ENCODE peak calls at places on chromosomes 4 and X, in eight cellular contexts. One of them, this sample, is unnamed.

GRCh38 chr4:82480786-82481317 is 50.5 kb downstream of the ENOPH1 start:
- DNase-seq in OCI-LY7: no peak
- DNase-seq in mammary epithelial cell: no peak
- DNase-seq in A549: no peak
- DNase-seq in K562: no peak
- DNase-seq in GM23248: no peak
- DNase-seq in astrocyte: no peak
- DNase-seq in dorsolateral prefrontal cortex: no peak
- DNase-seq in this sample: no peak

GRCh38 chr4:26204911-26205368 is 115.9 kb upstream of the RBPJ start:
- DNase-seq in OCI-LY7: no peak
- DNase-seq in mammary epithelial cell: no peak
- DNase-seq in A549: no peak
- DNase-seq in K562: no peak
- DNase-seq in GM23248: no peak
- DNase-seq in astrocyte: no peak
- DNase-seq in dorsolateral prefrontal cortex: peak
- DNase-seq in this sample: no peak

GRCh38 chrX:13051529-13052172 is 7.2 kb upstream of the FAM9C start:
- DNase-seq in OCI-LY7: peak
- DNase-seq in mammary epithelial cell: no peak
- DNase-seq in A549: no peak
- DNase-seq in K562: no peak
- DNase-seq in GM23248: no peak
- DNase-seq in astrocyte: peak
- DNase-seq in dorsolateral prefrontal cortex: no peak
- DNase-seq in this sample: no peak

GRCh38 chr4:168931215-168931650 is 78.8 kb downstream of the CBR4 start:
- DNase-seq in OCI-LY7: no peak
- DNase-seq in mammary epithelial cell: no peak
- DNase-seq in A549: no peak
- DNase-seq in K562: no peak
- DNase-seq in GM23248: no peak
- DNase-seq in astrocyte: no peak
- DNase-seq in dorsolateral prefrontal cortex: no peak
- DNase-seq in this sample: no peak

GRCh38 chr4:15651682-15652081 is 3.5 kb downstream of the FBXL5 start:
- DNase-seq in OCI-LY7: no peak
- DNase-seq in mammary epithelial cell: no peak
- DNase-seq in A549: no peak
- DNase-seq in K562: no peak
- DNase-seq in GM23248: peak
- DNase-seq in astrocyte: no peak
- DNase-seq in dorsolateral prefrontal cortex: no peak
- DNase-seq in this sample: no peak

GRCh38 chr4:142817442-142817841 is 28.7 kb downstream of the INPP4B start:
- DNase-seq in OCI-LY7: no peak
- DNase-seq in mammary epithelial cell: peak
- DNase-seq in A549: peak
- DNase-seq in K562: no peak
- DNase-seq in GM23248: peak
- DNase-seq in astrocyte: peak
- DNase-seq in dorsolateral prefrontal cortex: no peak
- DNase-seq in this sample: no peak

GRCh38 chrX:140733766-140734342 is 24.3 kb downstream of the LINC00632 start:
- DNase-seq in OCI-LY7: peak
- DNase-seq in mammary epithelial cell: peak
- DNase-seq in A549: peak
- DNase-seq in K562: peak
- DNase-seq in GM23248: peak
- DNase-seq in astrocyte: peak
- DNase-seq in dorsolateral prefrontal cortex: no peak
- DNase-seq in this sample: no peak

GRCh38 chr4:140247237-140247636 is 93.3 kb upstream of the MAML3 start:
- DNase-seq in OCI-LY7: no peak
- DNase-seq in mammary epithelial cell: no peak
- DNase-seq in A549: no peak
- DNase-seq in K562: no peak
- DNase-seq in GM23248: no peak
- DNase-seq in astrocyte: no peak
- DNase-seq in dorsolateral prefrontal cortex: no peak
- DNase-seq in this sample: no peak

GRCh38 chr4:7327341-7327885 is 107.3 kb downstream of the PSAPL1 start:
- DNase-seq in OCI-LY7: no peak
- DNase-seq in mammary epithelial cell: no peak
- DNase-seq in A549: no peak
- DNase-seq in K562: no peak
- DNase-seq in GM23248: no peak
- DNase-seq in astrocyte: no peak
- DNase-seq in dorsolateral prefrontal cortex: no peak
- DNase-seq in this sample: no peak

GRCh38 chr4:29459926-29460325 is 1260.2 kb upstream of the PCDH7 start:
- DNase-seq in OCI-LY7: no peak
- DNase-seq in mammary epithelial cell: no peak
- DNase-seq in A549: no peak
- DNase-seq in K562: no peak
- DNase-seq in GM23248: no peak
- DNase-seq in astrocyte: no peak
- DNase-seq in dorsolateral prefrontal cortex: no peak
- DNase-seq in this sample: no peak

GRCh38 chr4:175386776-175387507 is 425.1 kb downstream of the GPM6A start:
- DNase-seq in OCI-LY7: peak
- DNase-seq in mammary epithelial cell: no peak
- DNase-seq in A549: no peak
- DNase-seq in K562: no peak
- DNase-seq in GM23248: no peak
- DNase-seq in astrocyte: no peak
- DNase-seq in dorsolateral prefrontal cortex: no peak
- DNase-seq in this sample: no peak

GRCh38 chr4:83782591-83782990 is 246.7 kb downstream of the GPAT3 start:
- DNase-seq in OCI-LY7: no peak
- DNase-seq in mammary epithelial cell: no peak
- DNase-seq in A549: no peak
- DNase-seq in K562: no peak
- DNase-seq in GM23248: no peak
- DNase-seq in astrocyte: peak
- DNase-seq in dorsolateral prefrontal cortex: no peak
- DNase-seq in this sample: no peak

GRCh38 chr4:121788896-121789295 is 12.2 kb upstream of the EXOSC9 start:
- DNase-seq in OCI-LY7: no peak
- DNase-seq in mammary epithelial cell: no peak
- DNase-seq in A549: no peak
- DNase-seq in K562: no peak
- DNase-seq in GM23248: peak
- DNase-seq in astrocyte: no peak
- DNase-seq in dorsolateral prefrontal cortex: no peak
- DNase-seq in this sample: no peak

GRCh38 chr4:17717301-17717700 is 64.1 kb downstream of the FAM184B start:
- DNase-seq in OCI-LY7: no peak
- DNase-seq in mammary epithelial cell: no peak
- DNase-seq in A549: no peak
- DNase-seq in K562: no peak
- DNase-seq in GM23248: no peak
- DNase-seq in astrocyte: no peak
- DNase-seq in dorsolateral prefrontal cortex: no peak
- DNase-seq in this sample: no peak

DNA sequence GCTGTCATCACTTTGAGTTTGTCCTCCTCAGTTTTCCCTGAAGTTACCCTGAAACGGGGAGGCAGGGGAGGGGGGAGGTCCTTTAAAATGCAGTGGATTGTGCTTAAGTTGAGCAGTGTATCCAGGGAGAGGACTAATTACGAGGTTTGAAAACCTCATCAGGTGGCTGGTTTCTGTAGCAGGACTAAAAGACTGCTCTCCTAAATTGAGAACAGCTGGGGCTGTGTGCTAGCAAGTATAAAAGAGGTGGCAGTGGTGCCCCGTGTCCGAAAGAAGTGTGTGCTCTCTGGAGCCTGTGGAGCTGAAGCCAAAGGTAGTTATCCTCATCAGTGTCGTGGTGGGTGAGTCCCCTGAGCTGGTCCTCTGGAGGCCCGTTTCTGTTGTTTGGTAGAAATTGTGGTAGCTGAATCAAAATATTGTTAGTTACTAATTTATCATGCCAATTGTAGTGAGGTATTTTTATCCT is 37.2 kb upstream of the CYP2U1 start:
- DNase-seq in OCI-LY7: no peak
- DNase-seq in mammary epithelial cell: no peak
- DNase-seq in A549: no peak
- DNase-seq in K562: no peak
- DNase-seq in GM23248: no peak
- DNase-seq in astrocyte: no peak
- DNase-seq in dorsolateral prefrontal cortex: no peak
- DNase-seq in this sample: no peak
- H3K27ac ChIP-seq in OCI-LY7: no peak
- H3K27ac ChIP-seq in mammary epithelial cell: peak
- H3K27ac ChIP-seq in A549: no peak
- H3K27ac ChIP-seq in K562: no peak
- H3K27ac ChIP-seq in GM23248: no peak
- H3K27ac ChIP-seq in astrocyte: no peak
- H3K27ac ChIP-seq in dorsolateral prefrontal cortex: no peak
- H3K27ac ChIP-seq in this sample: no peak

DNA sequence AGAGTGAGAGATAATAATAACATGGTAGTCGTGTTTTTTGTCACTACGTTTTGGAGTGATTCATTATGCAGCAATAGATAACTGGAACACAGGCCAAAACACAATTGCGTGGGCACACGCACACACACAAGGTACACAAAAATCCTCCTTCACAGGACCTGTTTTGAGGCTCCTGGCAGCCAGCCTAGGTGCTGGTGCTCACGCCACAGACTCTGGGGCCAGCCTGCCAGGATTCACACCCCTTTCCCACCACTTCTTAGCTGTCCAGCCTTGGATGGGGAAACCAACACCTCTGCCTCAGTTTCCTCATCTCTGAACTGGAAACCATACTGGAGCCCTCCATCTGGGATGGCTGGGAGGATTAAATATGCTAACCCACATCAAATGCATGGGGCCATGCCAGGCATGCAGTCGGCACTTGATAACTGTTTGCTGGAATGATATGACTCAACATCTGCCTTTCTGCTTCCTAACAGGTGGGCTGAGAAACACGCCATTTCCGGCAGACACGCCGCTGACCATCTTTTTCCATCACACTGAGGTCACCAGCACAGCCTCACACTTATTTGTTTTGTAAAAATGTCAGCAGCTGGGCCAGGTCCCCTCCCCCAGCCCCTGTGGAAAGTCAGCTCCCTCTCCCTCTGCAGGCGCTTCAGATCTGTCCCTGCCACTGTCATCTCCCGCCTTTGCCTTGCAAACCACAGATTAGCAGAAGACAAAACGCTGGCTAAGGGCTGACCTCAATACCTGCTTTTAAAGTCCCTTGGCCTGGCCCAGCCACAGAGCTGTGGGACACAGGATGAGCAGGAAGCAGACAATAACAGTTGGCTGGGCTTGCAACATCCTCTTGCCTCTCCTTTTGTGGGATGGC is 237.5 kb downstream of the BCOR start:
- DNase-seq in OCI-LY7: peak
- DNase-seq in mammary epithelial cell: peak
- DNase-seq in A549: peak
- DNase-seq in K562: peak
- DNase-seq in GM23248: peak
- DNase-seq in astrocyte: peak
- DNase-seq in dorsolateral prefrontal cortex: no peak
- DNase-seq in this sample: peak
- H3K27ac ChIP-seq in OCI-LY7: peak
- H3K27ac ChIP-seq in mammary epithelial cell: no peak
- H3K27ac ChIP-seq in A549: peak
- H3K27ac ChIP-seq in K562: peak
- H3K27ac ChIP-seq in GM23248: no peak
- H3K27ac ChIP-seq in astrocyte: peak
- H3K27ac ChIP-seq in dorsolateral prefrontal cortex: no peak
- H3K27ac ChIP-seq in this sample: no peak

DNA sequence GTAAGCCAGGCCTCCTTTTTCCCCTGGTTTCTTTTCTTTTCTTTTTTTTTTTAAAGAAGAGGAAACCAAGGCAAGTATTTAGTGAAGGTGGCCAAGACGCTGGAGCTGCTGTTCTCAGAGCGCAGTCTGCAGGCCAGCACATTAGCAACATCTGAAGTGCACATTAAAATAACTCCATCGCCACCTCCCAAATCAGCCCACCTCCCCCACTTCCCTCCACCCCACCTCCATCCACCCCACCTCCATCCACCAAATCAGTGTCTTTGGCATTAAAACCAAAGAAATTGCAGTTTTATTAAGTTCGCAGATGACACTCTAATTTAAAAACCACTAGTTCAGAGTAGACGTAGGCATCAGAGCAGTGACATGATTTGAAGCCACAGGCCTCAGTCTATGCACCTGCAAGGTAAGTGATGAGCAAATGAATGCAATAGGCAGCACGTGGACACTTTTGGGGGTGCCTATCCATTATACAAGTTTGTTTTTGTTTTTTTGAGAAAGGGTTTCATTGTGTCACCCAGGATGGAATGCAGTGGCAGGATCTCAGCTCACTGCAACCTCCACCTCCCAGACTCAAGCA is 88.1 kb upstream of the TRIM2 start:
- DNase-seq in OCI-LY7: no peak
- DNase-seq in mammary epithelial cell: no peak
- DNase-seq in A549: no peak
- DNase-seq in K562: no peak
- DNase-seq in GM23248: no peak
- DNase-seq in astrocyte: no peak
- DNase-seq in dorsolateral prefrontal cortex: no peak
- DNase-seq in this sample: no peak
- H3K27ac ChIP-seq in OCI-LY7: peak
- H3K27ac ChIP-seq in mammary epithelial cell: peak
- H3K27ac ChIP-seq in A549: peak
- H3K27ac ChIP-seq in K562: no peak
- H3K27ac ChIP-seq in GM23248: peak
- H3K27ac ChIP-seq in astrocyte: peak
- H3K27ac ChIP-seq in dorsolateral prefrontal cortex: no peak
- H3K27ac ChIP-seq in this sample: no peak

DNA sequence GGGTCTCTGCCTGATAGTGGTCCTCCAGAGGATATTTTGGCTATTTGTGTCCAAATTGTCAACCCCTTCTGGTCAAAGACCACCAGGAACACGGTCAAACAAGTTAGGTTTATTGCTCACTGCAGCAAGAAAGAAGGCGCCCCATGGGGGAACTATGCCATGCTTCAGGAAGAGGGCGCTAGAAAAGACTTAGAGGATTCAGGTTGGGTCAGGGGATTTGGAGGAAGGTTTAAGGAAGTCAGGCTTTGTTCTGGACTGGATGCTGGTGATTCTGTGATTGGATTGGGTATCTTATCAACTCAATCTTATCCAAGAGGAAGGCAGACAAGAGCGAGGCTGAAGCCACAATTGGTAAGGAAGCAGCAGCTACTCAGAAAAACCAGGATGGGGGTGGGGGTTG is 14.3 kb upstream of the ELF4 start:
- DNase-seq in OCI-LY7: no peak
- DNase-seq in mammary epithelial cell: no peak
- DNase-seq in A549: no peak
- DNase-seq in K562: no peak
- DNase-seq in GM23248: no peak
- DNase-seq in astrocyte: no peak
- DNase-seq in dorsolateral prefrontal cortex: no peak
- DNase-seq in this sample: no peak
- H3K27ac ChIP-seq in OCI-LY7: no peak
- H3K27ac ChIP-seq in mammary epithelial cell: peak
- H3K27ac ChIP-seq in A549: no peak
- H3K27ac ChIP-seq in K562: no peak
- H3K27ac ChIP-seq in GM23248: peak
- H3K27ac ChIP-seq in astrocyte: no peak
- H3K27ac ChIP-seq in dorsolateral prefrontal cortex: no peak
- H3K27ac ChIP-seq in this sample: peak

GRCh38 chr4:136754810-136755530 is 777.3 kb downstream of the PCDH18 start:
- DNase-seq in OCI-LY7: no peak
- DNase-seq in mammary epithelial cell: no peak
- DNase-seq in A549: no peak
- DNase-seq in K562: no peak
- DNase-seq in GM23248: no peak
- DNase-seq in astrocyte: no peak
- DNase-seq in dorsolateral prefrontal cortex: no peak
- DNase-seq in this sample: no peak
- H3K27ac ChIP-seq in OCI-LY7: no peak
- H3K27ac ChIP-seq in mammary epithelial cell: no peak
- H3K27ac ChIP-seq in A549: no peak
- H3K27ac ChIP-seq in K562: no peak
- H3K27ac ChIP-seq in GM23248: no peak
- H3K27ac ChIP-seq in astrocyte: no peak
- H3K27ac ChIP-seq in dorsolateral prefrontal cortex: no peak
- H3K27ac ChIP-seq in this sample: no peak